ENCODE peak calls at places on chromosome 11, in eight cellular contexts. C is SK-N-SH, Y is lung, F is Panc1, B is HAP-1, W is dorsolateral prefrontal cortex, S is tibial artery, N is body of pancreas. P is an unnamed sample.

GRCh38 chr11:47523491-47524199 is 29.3 kb downstream of the CELF1 start:
- DNase-seq in C (no peak), Y (no peak), F (peak), B (no peak), W (no peak), S (peak), N (peak), P (peak)

GRCh38 chr11:100805509-100806199 is 118.6 kb downstream of the ARHGAP42 start:
- DNase-seq in C (no peak), Y (no peak), F (no peak), B (no peak), W (no peak), S (no peak), N (no peak), P (no peak)

GRCh38 chr11:33168605-33169240 is 7.4 kb upstream of the CSTF3 start:
- DNase-seq in C (no peak), Y (no peak), F (no peak), B (no peak), W (no peak), S (no peak), N (no peak), P (no peak)

GRCh38 chr11:59206635-59207034 is 6.1 kb downstream of the MPEG1 start:
- DNase-seq in C (peak), Y (no peak), F (no peak), B (peak), W (no peak), S (no peak), N (peak), P (no peak)

GRCh38 chr11:9609841-9610240 is 36.4 kb downstream of the WEE1 start:
- DNase-seq in C (no peak), Y (no peak), F (no peak), B (no peak), W (no peak), S (no peak), N (no peak), P (no peak)

GRCh38 chr11:46248270-46249102 is 29.0 kb upstream of the CREB3L1 start:
- DNase-seq in C (no peak), Y (no peak), F (no peak), B (no peak), W (peak), S (no peak), N (no peak), P (peak)

GRCh38 chr11:132976115-132976514 is 556.2 kb downstream of the OPCML start:
- DNase-seq in C (no peak), Y (no peak), F (no peak), B (no peak), W (no peak), S (no peak), N (no peak), P (no peak)

GRCh38 chr11:61172353-61172752 is 11.1 kb upstream of the VPS37C start:
- DNase-seq in C (no peak), Y (no peak), F (no peak), B (no peak), W (no peak), S (no peak), N (no peak), P (no peak)

GRCh38 chr11:121794671-121795070 is 321.3 kb downstream of the BLID start:
- DNase-seq in C (no peak), Y (no peak), F (no peak), B (no peak), W (peak), S (no peak), N (no peak), P (no peak)

GRCh38 chr11:10758959-10759358 is 7.9 kb downstream of the CTR9 start:
- DNase-seq in C (no peak), Y (no peak), F (no peak), B (no peak), W (no peak), S (no peak), N (no peak), P (no peak)

DNA sequence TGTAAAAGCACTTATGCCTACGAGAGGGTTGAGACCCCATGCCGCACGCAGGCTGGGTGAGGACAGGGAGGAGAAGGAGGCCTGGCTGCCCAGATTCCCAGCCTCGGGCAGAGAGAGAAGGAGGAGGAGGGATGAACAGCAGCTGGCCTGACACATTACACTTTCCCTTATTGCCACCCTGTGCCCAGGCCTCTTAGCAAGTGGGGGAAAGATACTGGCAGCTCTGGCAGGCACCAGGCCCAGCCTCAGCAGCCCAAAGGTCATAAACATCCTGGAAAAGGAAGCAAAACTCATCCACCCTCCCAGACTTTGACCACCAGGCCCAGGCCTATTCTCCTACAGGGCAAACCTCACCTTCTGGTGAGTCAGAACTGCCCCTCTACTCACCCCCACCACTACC is 4.7 kb downstream of the PLAAT3 start:
- DNase-seq in C (peak), Y (no peak), F (no peak), B (no peak), W (peak), S (no peak), N (peak), P (no peak)
- H3K4me3 ChIP-seq in C (no peak), Y (no peak), F (no peak), B (no peak), W (no peak), S (no peak), N (no peak), P (peak)

DNA sequence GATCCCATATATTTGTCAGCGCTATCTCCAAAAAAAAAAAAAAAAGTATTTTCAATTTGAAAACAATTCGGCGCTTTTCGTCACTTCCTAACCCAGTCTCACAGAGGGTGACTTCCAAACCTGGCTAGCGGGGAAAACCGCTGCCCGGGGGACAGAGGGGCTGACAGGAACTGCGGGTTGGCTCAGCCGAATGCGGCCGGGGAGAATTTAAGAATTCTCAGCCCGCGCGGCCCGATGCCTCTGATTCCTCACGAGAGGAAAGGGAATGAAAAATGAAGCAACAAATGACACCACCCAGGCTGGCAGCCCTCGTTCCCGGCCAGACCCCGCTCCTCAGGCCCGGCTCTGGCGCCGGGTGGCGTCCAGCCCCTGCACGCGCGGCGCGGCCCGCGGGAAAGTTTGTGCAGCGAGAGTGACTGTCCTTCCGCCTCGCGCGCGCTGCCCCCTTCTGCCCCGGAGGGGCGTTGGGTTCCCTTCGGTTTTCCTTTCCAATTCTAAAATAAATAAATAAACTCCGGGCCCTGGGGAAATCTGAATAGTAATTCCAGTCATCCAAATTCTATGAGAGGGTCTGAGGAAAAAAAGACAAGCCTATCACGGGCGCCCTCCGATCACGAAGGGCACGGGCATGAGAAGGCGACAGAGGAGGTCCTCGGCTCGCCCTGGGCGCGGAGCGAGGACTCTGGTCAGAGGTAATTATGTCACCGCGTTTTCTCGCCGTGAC is 4.8 kb upstream of the PAX6 start:
- DNase-seq in C (peak), Y (no peak), F (no peak), B (no peak), W (no peak), S (no peak), N (no peak), P (no peak)
- H3K4me3 ChIP-seq in C (peak), Y (no peak), F (peak), B (no peak), W (peak), S (peak), N (no peak), P (peak)

DNA sequence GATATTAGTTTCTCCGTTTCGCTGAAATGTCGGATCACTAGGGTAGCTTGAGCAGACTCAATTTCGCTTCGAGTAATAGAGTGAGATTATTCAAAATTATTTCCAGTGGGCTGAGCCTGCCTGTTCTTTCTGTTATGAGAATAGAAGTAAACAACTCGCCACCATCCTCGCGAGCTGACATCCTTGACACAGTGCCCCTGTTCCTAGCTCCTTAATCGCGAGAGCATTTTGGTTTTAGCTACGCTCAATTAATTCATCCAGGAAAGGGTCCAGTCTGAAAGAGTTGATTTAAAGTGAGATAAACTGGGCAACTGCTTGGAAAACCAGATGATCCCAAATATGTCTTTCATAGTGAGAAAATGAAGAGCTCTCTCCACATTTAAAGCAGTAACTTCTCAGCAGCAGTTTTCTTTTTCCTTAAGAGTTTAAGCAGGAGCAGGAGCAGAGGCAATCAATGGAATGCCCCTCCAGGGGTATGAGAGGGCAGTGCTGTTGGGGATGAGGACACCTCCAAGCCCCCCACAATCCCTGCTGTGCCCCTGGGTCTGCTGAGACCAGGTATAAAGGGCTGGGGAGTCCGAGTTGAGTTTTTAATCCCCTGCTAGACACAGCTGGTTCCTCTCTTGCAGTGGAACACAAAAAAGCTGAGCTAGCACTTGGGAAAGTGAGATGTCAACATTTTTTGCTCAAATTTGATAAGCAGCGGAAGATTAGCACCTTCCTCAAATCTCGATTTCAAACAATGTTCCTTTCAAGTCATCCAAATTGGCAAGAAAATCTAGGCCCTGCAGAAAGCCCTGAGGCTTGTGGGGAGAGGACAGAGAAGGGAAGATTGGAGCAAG is 582.1 kb downstream of the SOX6 start:
- DNase-seq in C (no peak), Y (no peak), F (no peak), B (no peak), W (no peak), S (no peak), N (no peak), P (no peak)
- H3K4me3 ChIP-seq in C (no peak), Y (no peak), F (no peak), B (no peak), W (no peak), S (no peak), N (no peak), P (no peak)

GRCh38 chr11:110376711-110377324 is 52.9 kb upstream of the FDX1 start:
- DNase-seq in C (peak), Y (peak), F (peak), B (peak), W (no peak), S (peak), N (peak), P (peak)
- H3K4me3 ChIP-seq in C (peak), Y (no peak), F (no peak), B (no peak), W (peak), S (peak), N (no peak), P (no peak)